ENCODE peak calls at places on chromosomes 2 and 18, in six cellular contexts. H, I, N, W, Y and O are unnamed samples.

GRCh38 chr18:3508576-3509559 is 58.9 kb downstream of the TGIF1 start:
- DNase-seq in H (no peak), I (no peak), N (no peak), W (no peak), Y (no peak), O (no peak)

GRCh38 chr2:73920577-73921545 is 5.8 kb upstream of the DGUOK start:
- DNase-seq in H (peak; percentile 70), I (peak; percentile 43), N (no peak), W (no peak), Y (no peak), O (peak; percentile 76)

GRCh38 chr2:241570961-241571581 is 12.5 kb downstream of the BOK start:
- DNase-seq in H (no peak), I (no peak), N (no peak), W (no peak), Y (no peak), O (no peak)

GRCh38 chr2:152519581-152519952 is 184.6 kb downstream of the FMNL2 start:
- DNase-seq in H (no peak), I (no peak), N (no peak), W (no peak), Y (no peak), O (no peak)

GRCh38 chr2:130852521-130853115 is 15.9 kb downstream of the ARHGEF4 start:
- DNase-seq in H (no peak), I (no peak), N (no peak), W (no peak), Y (no peak), O (no peak)

GRCh38 chr2:174247474-174248186 is 702 bp downstream of the OLA1 start:
- DNase-seq in H (peak; percentile 25), I (peak; percentile 67), N (no peak), W (peak; percentile 10), Y (peak; percentile 61), O (peak; percentile 55)

GRCh38 chr2:43086451-43087221 is 139.8 kb downstream of the ZFP36L2 start:
- DNase-seq in H (peak; percentile 81), I (no peak), N (no peak), W (no peak), Y (peak; percentile 86), O (no peak)

GRCh38 chr2:216557413-216557812 is 58.8 kb downstream of the RPL37A start:
- DNase-seq in H (no peak), I (no peak), N (no peak), W (no peak), Y (no peak), O (no peak)

GRCh38 chr2:46008082-46008870 is 288.9 kb upstream of the EPAS1 start:
- DNase-seq in H (no peak), I (no peak), N (no peak), W (no peak), Y (no peak), O (no peak)

GRCh38 chr2:43846140-43846793 is 7.5 kb downstream of the ABCG8 start:
- DNase-seq in H (no peak), I (no peak), N (no peak), W (no peak), Y (peak; percentile 21), O (no peak)

GRCh38 chr18:41842886-41843285 is 112.1 kb upstream of the PIK3C3 start:
- DNase-seq in H (no peak), I (no peak), N (no peak), W (no peak), Y (no peak), O (no peak)

GRCh38 chr2:71498261-71498701 is 44.9 kb downstream of the DYSF start:
- DNase-seq in H (peak; percentile 25), I (no peak), N (no peak), W (no peak), Y (no peak), O (no peak)

GRCh38 chr2:71500426-71501079 is 47.2 kb downstream of the DYSF start:
- DNase-seq in H (no peak), I (peak; percentile 42), N (no peak), W (no peak), Y (peak; percentile 67), O (no peak)

GRCh38 chr2:71502941-71503738 is 49.8 kb downstream of the DYSF start:
- DNase-seq in H (no peak), I (no peak), N (no peak), W (no peak), Y (no peak), O (no peak)

GRCh38 chr2:71496156-71496770 is 42.9 kb downstream of the DYSF start:
- DNase-seq in H (no peak), I (no peak), N (no peak), W (no peak), Y (no peak), O (no peak)

GRCh38 chr2:71499691-71500090 is 46.3 kb downstream of the DYSF start:
- DNase-seq in H (no peak), I (no peak), N (no peak), W (no peak), Y (no peak), O (no peak)
- TF ChIP-seq POLR2A in H (no peak), I (no peak), N (no peak), W (no peak), Y (no peak), O (no peak)

GRCh38 chr2:119625226-119625625 is 53.8 kb upstream of the TMEM177 start:
- DNase-seq in H (no peak), I (no peak), N (no peak), W (no peak), Y (peak; percentile 65), O (no peak)

GRCh38 chr2:119630121-119630520 is 48.9 kb upstream of the TMEM177 start:
- DNase-seq in H (no peak), I (no peak), N (no peak), W (no peak), Y (no peak), O (no peak)

GRCh38 chr2:119629323-119629825 is 49.6 kb upstream of the TMEM177 start:
- DNase-seq in H (no peak), I (no peak), N (no peak), W (no peak), Y (no peak), O (no peak)
- TF ChIP-seq POLR2A in H (no peak), I (no peak), N (no peak), W (no peak), Y (no peak), O (no peak)

DNA sequence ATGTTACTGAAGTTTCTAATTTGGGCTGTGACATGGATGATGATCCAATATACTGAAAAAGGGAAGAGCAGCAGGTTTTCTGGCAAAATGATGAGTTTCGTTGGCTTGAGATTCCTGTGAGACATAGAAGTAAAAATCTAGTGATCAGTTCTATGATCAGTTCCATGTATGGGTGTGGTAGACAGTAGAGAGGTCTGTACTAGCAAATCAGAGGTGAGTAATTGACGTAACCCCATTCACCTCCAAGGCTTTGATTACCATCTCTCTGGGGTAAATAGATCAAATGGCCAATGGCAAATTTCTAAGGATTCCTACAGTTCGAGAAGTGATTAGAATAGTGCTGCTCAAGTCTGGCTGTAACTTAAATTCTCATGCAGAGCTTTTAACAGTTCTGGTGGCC is 6.4 kb downstream of the ITGA4 start:
- DNase-seq in H (no peak), I (no peak), N (no peak), W (no peak), Y (no peak), O (no peak)
- TF ChIP-seq POLR2A in H (no peak), I (no peak), N (no peak), W (no peak), Y (no peak), O (peak; percentile 8)

DNA sequence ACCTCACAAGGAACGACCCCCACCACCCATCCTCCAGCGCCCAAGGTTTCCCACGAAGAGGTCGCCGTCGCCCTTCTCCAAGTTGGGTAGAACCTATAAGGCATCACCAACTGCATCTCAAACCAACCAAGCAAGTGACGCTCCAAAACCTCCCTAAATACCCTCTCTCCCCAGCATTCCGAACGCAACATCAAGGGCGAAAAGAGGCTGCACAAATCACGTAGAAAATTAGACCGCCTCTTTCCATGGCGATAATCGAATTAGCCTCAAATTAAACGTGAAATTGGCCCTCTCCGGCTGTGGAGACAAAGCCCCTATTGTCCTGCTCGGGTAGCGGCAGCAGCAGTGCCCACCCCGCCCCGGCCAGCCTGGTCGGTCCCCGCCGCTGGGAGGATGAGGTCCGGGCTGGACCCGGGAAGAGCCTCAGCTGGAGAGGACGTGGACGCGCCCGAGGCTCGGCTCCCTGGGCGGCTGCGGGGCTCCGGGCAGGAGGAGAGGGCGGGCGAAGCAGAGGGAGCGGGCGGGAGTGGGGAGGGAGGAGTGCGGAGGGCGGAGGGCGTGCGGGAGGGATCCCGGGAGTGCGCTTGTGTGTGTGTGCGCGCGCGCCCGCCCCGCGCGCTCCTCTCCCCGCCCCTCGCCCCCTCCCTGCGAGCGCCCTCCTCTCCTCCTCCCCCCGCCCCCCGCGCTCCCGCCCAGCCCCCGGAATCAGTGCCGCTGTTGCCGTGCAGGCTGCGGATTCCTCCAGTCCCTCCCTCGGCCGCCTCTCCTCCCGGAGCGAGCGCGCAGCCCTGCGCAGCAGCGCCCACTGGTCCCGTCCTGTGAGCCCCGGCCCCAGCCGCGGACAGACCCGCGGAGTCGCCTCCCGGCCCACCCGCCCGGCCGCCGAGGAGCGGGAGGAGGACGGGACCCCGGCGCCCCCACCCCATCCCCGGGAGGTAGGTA is at the start of gene SPTBN1:
- DNase-seq in H (peak; percentile 76), I (peak; percentile 94), N (no peak), W (peak; percentile 27), Y (peak; percentile 96), O (peak; percentile 22)
- TF ChIP-seq POLR2A in H (peak; percentile 79), I (peak; percentile 60), N (peak; percentile 51), W (no peak), Y (peak; percentile 48), O (no peak)

DNA sequence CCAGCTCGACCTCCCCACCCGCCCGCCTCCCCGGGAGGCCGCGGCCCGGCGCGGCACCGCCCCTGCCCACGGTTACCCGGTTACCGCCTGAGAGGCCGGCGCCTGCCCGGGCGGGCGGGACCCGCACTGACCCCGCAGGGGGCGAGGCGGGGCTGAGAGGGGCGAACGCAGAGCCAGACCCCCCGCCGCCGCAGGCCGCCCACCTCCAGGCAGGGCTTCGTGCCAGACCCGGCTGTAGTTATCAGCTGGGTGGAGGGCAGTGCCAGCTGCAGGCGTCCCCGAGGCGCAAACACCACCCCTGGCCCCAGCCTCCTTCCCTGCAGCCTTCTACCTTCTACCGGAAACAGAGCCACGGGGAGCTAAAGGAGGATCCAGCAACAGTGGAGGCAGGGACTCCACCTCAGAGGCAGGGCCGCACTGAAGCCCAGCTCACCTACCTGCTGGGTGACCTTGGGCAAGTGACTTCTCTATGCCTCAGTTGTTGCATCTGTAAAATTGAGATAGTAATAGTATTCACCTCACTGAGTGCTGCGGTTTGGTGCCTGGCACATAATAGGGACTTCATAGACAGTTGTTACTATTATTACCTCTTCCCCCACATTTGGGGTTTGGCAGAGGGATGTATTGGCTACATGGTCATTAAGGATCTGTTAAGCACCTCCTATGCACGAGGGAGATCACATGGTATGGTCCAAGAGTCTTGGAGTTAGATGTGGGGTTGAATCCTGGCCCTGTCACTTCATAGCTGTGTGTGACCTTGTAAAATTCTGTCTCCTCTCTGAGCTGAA is 231.6 kb upstream of the SMAD2 start:
- DNase-seq in H (peak; percentile 21), I (no peak), N (no peak), W (no peak), Y (peak; percentile 76), O (no peak)
- TF ChIP-seq POLR2A in H (no peak), I (no peak), N (no peak), W (no peak), Y (no peak), O (no peak)